ENCODE peak calls at places on chromosome 11, in seven cellular contexts. T, J, N, D, C, O and M are unnamed samples.

GRCh38 chr11:36447514-36447913 is 62.6 kb downstream of the TRAF6 start:
- DNase-seq in D (no peak), T (no peak), O (peak; percentile 31), N (no peak), J (no peak), C (no peak), M (no peak)

GRCh38 chr11:10288316-10288715 is 5.7 kb downstream of the SBF2 start:
- DNase-seq in D (no peak), J (no peak), N (no peak), T (no peak), O (no peak), C (no peak), M (no peak)

GRCh38 chr11:9827700-9828099 is 163.8 kb downstream of the SWAP70 start:
- DNase-seq in T (no peak), N (no peak), O (no peak), J (no peak), D (no peak), C (no peak), M (no peak)

GRCh38 chr11:64036081-64037026 is 623 bp downstream of the FLRT1 start:
- DNase-seq in C (no peak), T (peak; percentile 35), N (no peak), O (no peak), J (no peak), D (no peak), M (no peak)

GRCh38 chr11:85886089-85887056 is 31.2 kb downstream of the CCDC83 start:
- DNase-seq in D (no peak), C (no peak), O (no peak), J (no peak), N (no peak), T (peak; percentile 65), M (no peak)

GRCh38 chr11:17770048-17770652 is 35.6 kb downstream of the KCNC1 start:
- DNase-seq in T (no peak), J (peak; percentile 67), O (no peak), D (peak; percentile 98), N (no peak), C (no peak), M (no peak)

GRCh38 chr11:13235895-13236294 is 41.7 kb upstream of the BMAL1 start:
- DNase-seq in C (no peak), T (no peak), N (no peak), D (no peak), J (no peak), O (no peak), M (no peak)

GRCh38 chr11:70471254-70471653 is 72.9 kb downstream of the CTTN start:
- DNase-seq in C (no peak), N (no peak), J (no peak), O (no peak), D (no peak), T (no peak), M (no peak)

GRCh38 chr11:63535734-63536133 is 874 bp upstream of the PLAAT4 start:
- DNase-seq in D (no peak), N (no peak), O (no peak), T (no peak), J (no peak), C (no peak), M (no peak)

GRCh38 chr11:120130991-120131760 is 6.7 kb downstream of the TRIM29 start:
- DNase-seq in O (peak; percentile 31), C (no peak), N (peak; percentile 56), J (peak; percentile 4), D (peak; percentile 31), T (no peak), M (no peak)

GRCh38 chr11:67519726-67520125 is 3.5 kb downstream of the CABP2 start:
- DNase-seq in T (no peak), D (no peak), J (no peak), N (no peak), C (no peak), O (no peak), M (no peak)

GRCh38 chr11:20041499-20041898 is 118.8 kb downstream of the DBX1 start:
- DNase-seq in O (no peak), N (no peak), D (no peak), C (no peak), T (no peak), J (no peak), M (no peak)

GRCh38 chr11:17015639-17016125 is 1.5 kb upstream of the PLEKHA7 start:
- DNase-seq in N (no peak), O (no peak), J (peak; percentile 66), T (peak; percentile 10), D (peak; percentile 37), C (no peak), M (no peak)

GRCh38 chr11:20790622-20791021 is 121.2 kb downstream of the NELL1 start:
- DNase-seq in J (no peak), N (no peak), O (no peak), T (no peak), D (no peak), C (no peak), M (no peak)

GRCh38 chr11:27217948-27218410 is 145.0 kb downstream of the CCDC34 start:
- DNase-seq in T (peak; percentile 88), N (no peak), D (no peak), C (no peak), O (peak; percentile 79), J (peak; percentile 34), M (no peak)

GRCh38 chr11:65127473-65128181 is 5.5 kb downstream of the MRPL49 start:
- DNase-seq in C (no peak), J (no peak), N (peak; percentile 52), T (no peak), D (no peak), O (peak; percentile 53), M (no peak)

GRCh38 chr11:15707971-15708370 is 593.2 kb downstream of the INSC start:
- DNase-seq in T (peak; percentile 84), C (no peak), O (peak; percentile 78), D (peak; percentile 89), N (peak; percentile 74), J (peak; percentile 84), M (peak; percentile 81)

GRCh38 chr11:117284053-117284452 is 7.1 kb upstream of the BACE1-AS start:
- DNase-seq in D (no peak), J (no peak), T (no peak), N (no peak), O (no peak), C (no peak), M (no peak)
- H3K36me3 ChIP-seq in D (no peaks in the 10 kb centered on the region), J (peaks cover 2% of the 10 kb centered on the region), T (peaks cover 29% of the 10 kb centered on the region), N (peaks cover 84% of the 10 kb centered on the region), O (no peaks in the 10 kb centered on the region), C (peaks cover 20% of the 10 kb centered on the region), M (no peaks in the 10 kb centered on the region)

GRCh38 chr11:114061053-114062049 is 1.8 kb downstream of the ZBTB16 start:
- DNase-seq in J (peak; percentile 73), N (no peak), D (peak; percentile 76), O (peak; percentile 79), C (no peak), T (no peak), M (no peak)

GRCh38 chr11:114063829-114064201 is 4.3 kb downstream of the ZBTB16 start:
- DNase-seq in T (no peak), O (no peak), D (no peak), J (no peak), C (no peak), N (no peak), M (no peak)

GRCh38 chr11:114060402-114061052 is 1.0 kb downstream of the ZBTB16 start:
- DNase-seq in N (no peak), D (no peak), O (no peak), C (no peak), J (peak; percentile 49), T (no peak), M (no peak)

GRCh38 chr11:114063149-114063828 is 3.8 kb downstream of the ZBTB16 start:
- DNase-seq in J (no peak), N (no peak), D (no peak), C (no peak), T (no peak), O (no peak), M (no peak)

DNA sequence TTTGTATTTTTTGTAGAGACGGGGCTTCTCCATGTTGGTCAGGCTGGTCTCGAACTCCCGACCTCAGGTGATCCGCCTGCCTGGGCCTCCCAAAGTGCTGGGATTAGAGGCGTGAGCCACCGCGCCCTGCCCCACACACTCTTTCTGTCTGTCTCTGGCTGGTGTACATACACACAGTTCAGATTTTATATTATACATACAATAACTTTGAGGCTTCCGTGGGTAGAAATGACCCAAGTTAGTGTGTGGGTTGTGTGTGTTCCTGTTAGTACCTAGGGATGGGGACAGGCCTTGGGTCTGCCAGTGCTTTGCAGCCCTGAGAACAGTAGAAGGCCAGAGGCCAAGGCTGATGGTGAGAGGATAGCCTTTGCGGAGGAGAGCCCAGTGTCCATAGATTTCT is 2.8 kb downstream of the ZBTB16 start:
- DNase-seq in N (no peak), T (no peak), J (no peak), C (no peak), D (no peak), O (no peak), M (no peak)
- H3K4me3 ChIP-seq in N (peak overlapping the region; percentile 91), T (no peak overlapping the region), J (no peak overlapping the region), C (peak overlapping the region; percentile 95), D (no peak overlapping the region), O (no peak overlapping the region), M (peak overlapping the region; percentile 99)

GRCh38 chr11:69048718-69049489 is at the start of gene TPCN2:
- DNase-seq in C (peak; percentile 64), N (peak; percentile 95), J (peak; percentile 93), T (peak; percentile 96), D (peak; percentile 95), O (peak; percentile 95), M (peak; percentile 91)
- TF ChIP-seq POLR2A in C (peak; percentile 62), N (no peak), J (peak; percentile 62), T (peak; percentile 80), D (peak; percentile 65), O (peak; percentile 74), M (peak; percentile 86)

DNA sequence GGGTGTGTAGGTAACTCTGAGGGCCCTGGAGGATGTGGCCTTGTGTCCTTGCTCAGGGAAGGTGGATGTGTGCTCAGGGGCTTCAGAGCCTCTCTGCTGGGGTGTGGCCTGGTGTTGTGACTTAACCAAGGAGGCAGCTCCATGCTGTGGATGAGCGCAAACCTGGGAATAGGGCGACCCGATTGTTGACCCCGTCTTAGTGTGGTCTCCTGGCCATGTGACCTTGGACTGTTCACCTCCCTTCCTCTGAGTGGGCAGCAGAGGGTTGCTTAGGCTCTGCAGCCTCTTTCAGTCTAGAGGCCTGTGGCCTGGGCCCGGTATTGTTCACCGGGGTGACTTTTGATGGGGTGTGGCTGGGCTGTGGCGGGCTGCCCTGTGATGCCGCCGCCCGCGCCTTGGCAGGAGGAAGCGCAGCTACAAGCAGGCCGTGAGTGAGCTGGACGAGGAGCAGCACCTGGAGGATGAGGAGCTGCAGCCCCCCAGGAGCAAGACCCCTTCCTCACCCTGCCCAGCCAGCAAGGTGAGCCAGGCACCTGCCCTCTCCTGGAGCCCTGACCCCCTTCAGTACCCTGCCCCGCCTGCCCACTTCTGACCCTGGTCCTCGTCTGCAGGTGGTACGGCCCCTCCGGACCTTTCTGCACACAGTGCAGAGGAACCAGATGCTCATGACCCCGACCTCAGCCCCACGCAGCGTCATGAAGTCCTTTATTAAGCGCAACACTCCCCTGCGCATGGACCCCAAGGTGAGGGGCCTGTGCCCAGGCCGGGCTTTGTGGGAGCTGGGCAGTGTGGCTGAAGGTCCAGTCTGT is 16.7 kb downstream of the INCENP start:
- DNase-seq in O (peak; percentile 38), J (no peak), N (peak; percentile 56), T (no peak), D (no peak), C (no peak), M (no peak)
- H3K36me3 ChIP-seq in O (no peaks in the 10 kb centered on the region), J (peaks cover 5% of the 10 kb centered on the region), N (peaks cover 54% of the 10 kb centered on the region), T (peaks cover 39% of the 10 kb centered on the region), D (no peaks in the 10 kb centered on the region), C (peaks cover 18% of the 10 kb centered on the region), M (no peaks in the 10 kb centered on the region)